ENCODE peak calls at places on chromosomes 6 and 20, in nine cellular contexts. F, W, L, M, R, A, T, B and K are unnamed samples.

GRCh38 chr6:47407295-47408281 is 70.0 kb upstream of the CD2AP start:
- DNase-seq in W (no peak), L (peak; percentile 34), R (no peak), F (no peak), B (no peak), A (no peak), T (no peak), M (no peak), K (no peak)

GRCh38 chr20:32155017-32155965 is 45.8 kb downstream of the TM9SF4 start:
- DNase-seq in M (peak; percentile 90), L (peak; percentile 97), F (no peak), R (peak; percentile 80), B (peak; percentile 91), W (peak; percentile 28), T (peak; percentile 98), A (peak; percentile 29), K (peak; percentile 66)

GRCh38 chr20:51275816-51276215 is 252.9 kb upstream of the KCNG1 start:
- DNase-seq in B (no peak), T (no peak), L (peak; percentile 74), M (no peak), A (peak; percentile 7), W (no peak), F (no peak), R (no peak), K (no peak)

GRCh38 chr20:21315138-21315537 is 12.0 kb downstream of the XRN2 start:
- DNase-seq in R (no peak), A (no peak), L (peak; percentile 81), M (no peak), F (peak; percentile 47), B (no peak), W (peak; percentile 30), T (no peak), K (no peak)

GRCh38 chr6:140845666-140846065 is 1287.1 kb upstream of the GJE1 start:
- DNase-seq in R (no peak), L (no peak), M (no peak), W (no peak), T (no peak), B (no peak), A (no peak), F (no peak), K (no peak)

GRCh38 chr6:74578339-74578738 is 627.5 kb downstream of the COL12A1 start:
- DNase-seq in M (no peak), A (peak; percentile 58), L (peak; percentile 77), B (no peak), T (no peak), F (no peak), R (no peak), W (no peak), K (no peak)

GRCh38 chr20:49775229-49775693 is 37.4 kb upstream of the SLC9A8 start:
- DNase-seq in L (peak; percentile 92), R (peak; percentile 83), F (no peak), B (peak; percentile 68), A (no peak), T (peak; percentile 81), M (no peak), W (no peak), K (peak; percentile 43)

GRCh38 chr6:126091507-126091906 is 105.2 kb downstream of the TRMT11 start:
- DNase-seq in R (no peak), B (no peak), T (no peak), F (no peak), A (no peak), M (peak; percentile 8), W (no peak), L (no peak), K (no peak)

GRCh38 chr6:79872986-79873385 is 74.4 kb downstream of the ELOVL4 start:
- DNase-seq in T (no peak), M (no peak), A (no peak), L (peak; percentile 87), B (no peak), F (no peak), R (no peak), W (no peak), K (no peak)